ENCODE peak calls at places on chromosomes 16 and 17, in ten cellular contexts. S is BE2C, W is dorsolateral prefrontal cortex, Q is cardiac fibroblast, L is IMR-90, X is H1, K is neural progenitor cell, C is AG09309, R is thoracic aorta, U is A549. P is an unnamed sample.

GRCh38 chr17:40735016-40735415 is 20.1 kb downstream of the KRT25 start:
- DNase-seq in S (no peak), W (no peak), Q (no peak), L (no peak), X (no peak), K (no peak), C (no peak), R (no peak), U (no peak), P (no peak)

GRCh38 chr17:49225554-49226236 is 4.9 kb downstream of the PHOSPHO1 start:
- DNase-seq in S (no peak), W (no peak), Q (no peak), L (no peak), X (no peak), K (no peak), C (no peak), R (no peak), U (no peak), P (no peak)

GRCh38 chr17:7141824-7142223 is 27.2 kb upstream of the ASGR2 start:
- DNase-seq in S (no peak), W (no peak), Q (no peak), L (no peak), X (no peak), K (no peak), C (no peak), R (no peak), U (no peak), P (no peak)

GRCh38 chr16:65816556-65816955 is 549.9 kb upstream of the CDH5 start:
- DNase-seq in S (no peak), W (no peak), Q (no peak), L (no peak), X (no peak), K (no peak), C (no peak), R (no peak), U (no peak), P (peak)

GRCh38 chr17:76188213-76189060 is 47.4 kb upstream of the FOXJ1 start:
- DNase-seq in S (no peak), W (no peak), Q (no peak), L (peak), X (no peak), K (no peak), C (no peak), R (no peak), U (no peak), P (no peak)

GRCh38 chr16:30369091-30369937 is 980 bp downstream of the TBC1D10B start:
- DNase-seq in S (no peak), W (no peak), Q (peak), L (no peak), X (peak), K (peak), C (no peak), R (no peak), U (no peak), P (no peak)

GRCh38 chr17:45043268-45043681 is 8.2 kb downstream of the DCAKD start:
- DNase-seq in S (no peak), W (no peak), Q (no peak), L (no peak), X (no peak), K (no peak), C (no peak), R (no peak), U (no peak), P (no peak)

GRCh38 chr16:50067290-50067853 is 1.6 kb downstream of the HEATR3 start:
- DNase-seq in S (peak), W (no peak), Q (peak), L (peak), X (peak), K (peak), C (peak), R (no peak), U (peak), P (peak)

DNA sequence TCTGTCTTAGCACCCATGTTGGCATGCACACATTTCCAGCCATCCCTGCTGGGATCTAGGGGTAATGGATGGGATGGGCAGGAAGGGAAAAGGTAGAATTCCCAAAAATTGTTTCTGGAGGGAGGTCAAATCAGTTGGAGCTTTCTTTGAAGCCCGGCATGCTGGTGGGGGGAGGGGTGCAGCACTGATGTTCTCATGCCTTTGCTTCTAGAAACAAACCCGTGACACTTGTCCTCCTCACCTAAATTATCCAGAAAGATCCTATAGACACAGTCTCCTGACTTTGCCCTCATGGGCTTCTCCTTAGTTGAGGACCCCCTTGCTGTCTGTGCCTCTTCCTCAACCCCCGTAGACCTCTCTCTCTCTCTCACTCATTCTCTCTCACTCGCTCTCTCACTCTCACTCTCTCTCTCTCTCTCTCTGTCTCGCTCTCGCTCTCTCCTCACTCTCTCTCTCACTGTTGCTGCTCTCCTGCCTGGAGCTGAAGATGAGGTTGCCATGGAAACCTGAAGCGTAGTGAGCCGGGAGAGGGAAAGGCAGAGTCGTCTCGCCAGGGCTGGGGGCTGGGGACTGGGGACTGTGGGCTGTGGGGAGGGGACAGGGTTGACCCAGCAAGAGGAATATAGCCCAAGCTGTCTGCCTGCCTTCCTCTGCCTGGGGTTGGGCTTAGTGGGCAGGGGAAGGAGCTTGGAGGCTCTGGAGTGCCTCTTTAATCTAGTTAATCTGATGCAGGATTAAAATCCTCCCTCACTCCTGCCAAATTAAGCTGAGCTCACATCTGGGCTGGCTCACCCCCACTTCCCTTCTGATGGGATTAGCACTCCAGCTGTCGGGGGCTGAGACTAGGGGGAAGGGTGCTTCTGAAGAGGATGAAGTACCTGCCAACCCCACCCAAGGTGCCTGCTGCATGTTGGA is 16.1 kb downstream of the LASP1 start:
- DNase-seq in S (peak), W (no peak), Q (peak), L (peak), X (no peak), K (peak), C (no peak), R (no peak), U (no peak), P (peak)
- H3K4me3 ChIP-seq in S (no peak), W (no peak), Q (no peak), L (no peak), X (no peak), K (peak), C (no peak), R (peak), U (no peak), P (no peak)

DNA sequence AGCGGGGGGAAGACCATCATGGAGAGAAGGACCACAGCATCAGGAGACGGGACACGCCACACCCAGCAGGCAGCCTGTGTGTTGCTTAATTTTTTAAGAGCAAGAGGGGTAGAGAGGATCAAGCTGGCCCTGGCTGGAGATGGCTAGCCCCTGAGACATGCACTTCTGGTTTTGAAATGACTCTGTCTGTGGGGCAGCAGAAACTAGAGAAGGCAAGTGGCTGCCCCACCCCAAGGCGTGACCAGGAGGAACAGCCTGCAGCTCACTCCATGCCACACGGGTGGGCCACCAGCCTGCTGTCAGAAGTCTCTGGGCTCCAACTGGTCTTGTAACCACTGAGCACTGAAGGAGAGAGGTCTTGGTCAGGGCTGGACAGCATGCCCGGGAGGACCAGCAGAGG is 75.5 kb downstream of the SOCS1 start:
- DNase-seq in S (no peak), W (no peak), Q (no peak), L (no peak), X (no peak), K (no peak), C (no peak), R (no peak), U (no peak), P (no peak)
- H3K4me3 ChIP-seq in S (no peak), W (no peak), Q (no peak), L (no peak), X (no peak), K (no peak), C (no peak), R (no peak), U (no peak), P (no peak)

DNA sequence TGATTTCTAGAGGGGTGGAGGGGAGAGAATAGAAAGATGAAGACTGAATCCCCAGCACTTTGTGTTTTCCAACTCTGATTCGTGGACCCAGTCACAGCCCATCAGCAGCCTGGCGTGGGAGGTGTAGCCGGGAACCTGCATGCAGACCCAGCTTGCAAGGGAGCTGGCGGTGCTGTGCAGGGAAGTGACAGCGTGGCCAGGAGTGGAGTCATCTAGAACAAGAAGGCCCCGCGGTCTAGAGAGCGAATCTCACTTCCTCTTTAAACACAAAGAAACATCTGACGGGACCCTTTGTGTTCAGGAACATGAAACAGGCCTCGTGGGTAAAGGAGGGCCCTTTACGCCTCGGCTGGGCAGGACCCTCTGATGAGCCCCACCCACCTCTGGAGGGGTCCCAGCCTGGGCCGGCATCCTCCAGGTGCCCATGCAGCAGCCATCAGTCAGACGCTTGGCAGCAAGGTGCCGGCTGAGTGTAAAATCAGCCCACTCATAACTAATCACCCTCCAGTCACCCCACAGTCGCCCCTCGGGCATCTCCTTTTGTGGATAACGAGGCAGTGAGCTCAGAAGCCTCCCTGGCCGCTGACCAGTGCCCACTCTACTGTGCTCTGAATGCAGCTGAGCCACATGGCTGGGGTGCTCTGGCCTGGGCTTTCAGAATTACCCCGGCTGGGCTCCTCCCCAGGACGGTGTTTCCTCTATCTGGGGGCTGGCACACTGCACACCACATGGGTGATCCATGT is 4.4 kb downstream of the SNAI3 start:
- DNase-seq in S (no peak), W (peak), Q (no peak), L (peak), X (no peak), K (no peak), C (no peak), R (no peak), U (no peak), P (no peak)
- H3K4me3 ChIP-seq in S (no peak), W (no peak), Q (no peak), L (no peak), X (no peak), K (no peak), C (no peak), R (no peak), U (no peak), P (no peak)

GRCh38 chr17:29722411-29723198 is 99.9 kb upstream of the CORO6 start:
- DNase-seq in S (peak), W (no peak), Q (peak), L (peak), X (no peak), K (no peak), C (no peak), R (no peak), U (no peak), P (peak)

GRCh38 chr17:29728490-29728889 is 105.8 kb upstream of the CORO6 start:
- DNase-seq in S (no peak), W (no peak), Q (no peak), L (no peak), X (no peak), K (no peak), C (no peak), R (no peak), U (no peak), P (no peak)

GRCh38 chr17:29723283-29724047 is 100.8 kb upstream of the CORO6 start:
- DNase-seq in S (no peak), W (no peak), Q (no peak), L (no peak), X (no peak), K (no peak), C (no peak), R (no peak), U (no peak), P (no peak)

GRCh38 chr17:29731589-29731929 is 108.8 kb upstream of the CORO6 start:
- DNase-seq in S (no peak), W (no peak), Q (no peak), L (no peak), X (no peak), K (no peak), C (no peak), R (no peak), U (no peak), P (no peak)

GRCh38 chr17:29726721-29727252 is 104.1 kb upstream of the CORO6 start:
- DNase-seq in S (peak), W (no peak), Q (peak), L (peak), X (no peak), K (no peak), C (no peak), R (no peak), U (no peak), P (peak)
- H3K4me3 ChIP-seq in S (peak), W (no peak), Q (no peak), L (no peak), X (no peak), K (no peak), C (no peak), R (no peak), U (no peak), P (no peak)

DNA sequence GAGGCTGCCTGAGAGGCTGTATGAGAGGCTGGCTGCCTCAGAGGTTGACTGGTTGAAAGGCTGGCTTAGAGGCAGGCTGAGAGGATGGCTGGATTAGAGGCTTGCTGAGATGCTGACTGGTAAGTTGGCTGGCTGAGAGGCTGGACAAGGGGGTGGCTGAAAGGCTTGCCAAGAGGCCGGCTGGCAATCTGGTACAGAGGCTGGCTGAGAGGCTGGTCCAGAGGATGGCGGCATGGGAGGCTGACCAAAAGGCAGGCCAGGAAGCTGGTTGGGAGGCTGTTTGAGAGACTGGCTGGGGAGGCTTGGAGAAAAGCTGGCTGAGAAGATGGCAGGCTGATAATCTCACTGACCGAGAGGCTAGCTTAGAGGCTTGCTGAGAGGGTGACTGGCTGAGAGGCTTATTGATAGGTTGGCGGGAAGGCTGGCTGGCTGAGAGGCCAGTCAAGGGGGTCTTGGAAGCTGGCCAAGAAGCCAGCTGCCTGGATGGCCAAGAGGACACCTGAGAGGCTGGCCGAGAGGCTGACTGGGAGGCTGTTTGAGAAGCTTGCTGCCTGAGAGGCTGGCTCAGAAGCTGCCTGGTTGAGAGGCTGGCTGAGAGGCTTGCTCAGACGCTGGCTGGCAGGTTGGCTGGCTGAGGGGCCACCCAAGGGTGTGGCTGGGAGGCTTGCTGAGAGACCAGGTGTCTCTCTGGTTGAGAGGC is 34.2 kb upstream of the ACSM2B start:
- DNase-seq in S (no peak), W (no peak), Q (no peak), L (no peak), X (no peak), K (no peak), C (no peak), R (no peak), U (no peak), P (no peak)
- H3K4me3 ChIP-seq in S (no peak), W (no peak), Q (no peak), L (no peak), X (no peak), K (no peak), C (no peak), R (peak), U (no peak), P (no peak)

DNA sequence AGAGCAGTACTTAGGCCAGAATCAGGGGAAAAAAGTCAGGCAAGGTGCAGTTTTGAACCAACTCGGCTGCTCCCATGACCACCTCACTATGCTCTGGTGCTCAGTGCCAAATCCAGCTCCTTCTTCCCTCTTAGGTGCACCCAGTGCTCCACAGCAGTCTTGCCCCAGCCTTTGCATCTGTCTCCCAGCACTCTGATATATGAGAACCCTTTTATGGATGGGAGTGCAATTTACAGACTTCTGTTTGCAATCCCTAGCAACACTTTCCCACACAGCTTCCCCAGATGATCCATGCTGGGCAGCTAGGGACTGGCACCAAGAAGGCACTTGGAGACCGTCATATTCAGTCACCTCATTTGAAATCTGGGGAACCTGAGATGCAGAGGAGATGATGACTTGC is 267.9 kb upstream of the CCL2 start:
- DNase-seq in S (no peak), W (no peak), Q (no peak), L (no peak), X (no peak), K (no peak), C (no peak), R (no peak), U (no peak), P (no peak)
- H3K4me3 ChIP-seq in S (no peak), W (no peak), Q (no peak), L (no peak), X (no peak), K (no peak), C (no peak), R (no peak), U (no peak), P (no peak)

GRCh38 chr17:32256695-32257013 is 9.0 kb upstream of the RHBDL3 start:
- DNase-seq in S (no peak), W (no peak), Q (no peak), L (no peak), X (no peak), K (no peak), C (no peak), R (no peak), U (no peak), P (no peak)

GRCh38 chr17:32256012-32256694 is 9.5 kb upstream of the RHBDL3 start:
- DNase-seq in S (no peak), W (no peak), Q (no peak), L (peak), X (no peak), K (no peak), C (no peak), R (no peak), U (no peak), P (no peak)

GRCh38 chr17:32259596-32259995 is 6.0 kb upstream of the RHBDL3 start:
- DNase-seq in S (no peak), W (no peak), Q (peak), L (peak), X (no peak), K (no peak), C (peak), R (no peak), U (no peak), P (peak)

GRCh38 chr17:32261521-32261792 is 4.2 kb upstream of the RHBDL3 start:
- DNase-seq in S (no peak), W (no peak), Q (peak), L (no peak), X (no peak), K (no peak), C (no peak), R (no peak), U (no peak), P (no peak)

DNA sequence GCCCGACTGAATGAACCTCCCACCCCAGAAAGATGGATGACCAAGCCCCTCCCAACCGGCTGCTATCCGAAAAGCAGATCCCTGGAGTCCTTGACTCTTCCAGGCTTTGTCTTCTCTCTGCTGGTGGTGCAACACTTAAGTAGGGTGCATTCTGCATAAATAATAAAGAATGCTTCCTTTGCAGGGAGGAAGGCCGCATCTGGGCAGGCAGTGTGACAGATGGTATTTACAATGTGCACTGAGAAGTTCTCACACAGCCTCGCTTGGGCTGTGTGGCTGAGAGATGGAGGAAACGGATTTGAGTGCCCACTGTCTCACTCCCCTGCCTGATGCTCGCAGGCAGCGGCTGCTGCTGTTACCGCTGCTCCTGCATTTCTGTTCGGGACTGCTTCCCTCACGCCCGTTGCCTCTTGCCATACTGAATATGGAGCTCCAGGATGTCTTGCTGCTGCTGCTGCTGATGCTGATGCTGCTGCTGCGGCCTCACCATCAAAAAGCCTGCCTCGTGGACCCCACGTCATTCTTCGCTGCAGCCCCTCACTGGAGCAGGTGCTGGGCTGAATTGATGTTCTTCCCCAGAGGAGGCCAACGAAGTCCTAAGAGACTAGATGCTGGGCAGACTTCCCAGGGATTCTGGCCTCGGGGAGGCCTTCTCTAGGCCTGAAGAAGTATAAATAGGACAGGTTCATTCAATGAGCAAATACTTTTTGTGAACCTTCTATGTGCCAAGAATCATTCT is 7.1 kb upstream of the RHBDL3 start:
- DNase-seq in S (no peak), W (no peak), Q (no peak), L (no peak), X (peak), K (peak), C (no peak), R (no peak), U (no peak), P (no peak)
- H3K4me3 ChIP-seq in S (no peak), W (no peak), Q (no peak), L (no peak), X (no peak), K (no peak), C (no peak), R (no peak), U (no peak), P (no peak)

DNA sequence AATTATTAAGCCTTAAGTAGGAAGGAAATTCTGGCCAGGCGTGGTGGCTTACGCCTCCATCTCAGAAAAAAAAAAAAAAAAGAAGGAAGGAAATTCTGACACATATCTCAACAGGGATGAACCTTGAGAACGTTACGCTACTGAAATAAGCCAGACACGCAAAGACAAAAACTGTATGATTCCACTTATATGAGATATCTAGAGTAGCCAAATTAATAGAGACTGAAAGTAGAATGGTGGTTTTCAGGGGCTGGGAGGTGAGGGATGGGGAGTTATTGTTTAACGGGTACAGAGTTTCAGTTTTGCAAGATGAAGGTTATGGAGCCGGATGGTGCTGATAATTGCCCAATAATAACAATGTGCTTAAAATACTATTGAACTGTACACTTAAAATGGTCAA is 16.2 kb upstream of the HNF1B start:
- DNase-seq in S (no peak), W (no peak), Q (no peak), L (no peak), X (no peak), K (no peak), C (no peak), R (no peak), U (no peak), P (no peak)
- H3K4me3 ChIP-seq in S (no peak), W (no peak), Q (no peak), L (no peak), X (no peak), K (no peak), C (no peak), R (no peak), U (no peak), P (no peak)

GRCh38 chr16:78321611-78322010 is 222.2 kb downstream of the WWOX start:
- DNase-seq in S (no peak), W (no peak), Q (no peak), L (no peak), X (no peak), K (no peak), C (no peak), R (no peak), U (no peak), P (no peak)
- H3K4me3 ChIP-seq in S (no peak), W (no peak), Q (no peak), L (no peak), X (no peak), K (no peak), C (no peak), R (no peak), U (no peak), P (no peak)